ENCODE peak calls at places on chromosomes 7 and 10, in eight cellular contexts. U is body of pancreas, F is cardiac fibroblast, C is cardiac muscle cell, O is B cell, L is RWPE1, Z is sigmoid colon, R is heart left ventricle. I is an unnamed sample.

GRCh38 chr10:24360286-24361127 is 151.6 kb downstream of the KIAA1217 start:
- DNase-seq in U (peak; percentile 79), L (peak; percentile 64), Z (no peak), F (peak; percentile 83), O (no peak), C (peak; percentile 74), R (peak; percentile 67), I (no peak)

GRCh38 chr7:149496642-149497391 is 792 bp downstream of the ZNF746 start:
- DNase-seq in R (peak; percentile 70), L (peak; percentile 7), C (peak; percentile 47), Z (peak; percentile 80), F (peak; percentile 49), U (peak; percentile 40), O (peak; percentile 64), I (peak; percentile 23)

GRCh38 chr7:151062399-151063211 is 3.2 kb downstream of the SLC4A2 start:
- DNase-seq in O (no peak), C (peak; percentile 93), F (peak; percentile 69), L (no peak), U (peak; percentile 96), R (no peak), Z (peak; percentile 80), I (no peak)

GRCh38 chr7:27442446-27442845 is 199.8 kb downstream of the EVX1 start:
- DNase-seq in L (peak; percentile 86), Z (no peak), O (no peak), F (peak; percentile 35), U (no peak), R (no peak), C (no peak), I (no peak)

GRCh38 chr10:93991596-93992284 is 2.0 kb upstream of the PLCE1 start:
- DNase-seq in F (peak; percentile 87), C (peak; percentile 63), U (peak; percentile 65), R (peak; percentile 50), L (peak; percentile 71), O (no peak), Z (peak; percentile 73), I (no peak)

GRCh38 chr10:43339136-43339535 is 32.3 kb upstream of the FXYD4 start:
- DNase-seq in L (no peak), F (no peak), R (no peak), O (no peak), Z (no peak), U (no peak), C (no peak), I (no peak)

GRCh38 chr10:91409069-91409868 is 875 bp upstream of the HECTD2 start:
- DNase-seq in R (peak; percentile 89), F (peak; percentile 94), U (peak; percentile 90), O (no peak), L (peak; percentile 71), C (peak; percentile 69), Z (peak; percentile 97), I (peak; percentile 62)

GRCh38 chr7:51369746-51370145 is 53.1 kb upstream of the COBL start:
- DNase-seq in U (peak; percentile 32), Z (no peak), L (no peak), R (no peak), O (no peak), C (peak; percentile 36), F (peak; percentile 14), I (no peak)

GRCh38 chr10:123274513-123275182 is 120.4 kb downstream of the BUB3 start:
- DNase-seq in R (no peak), F (no peak), Z (no peak), L (no peak), O (no peak), U (no peak), C (no peak), I (no peak)

GRCh38 chr10:77416327-77417135 is 221.1 kb downstream of the KCNMA1 start:
- DNase-seq in U (peak; percentile 70), O (no peak), F (peak; percentile 80), R (no peak), C (no peak), Z (no peak), L (peak; percentile 34), I (no peak)

GRCh38 chr10:13706604-13707003 is 119.8 kb downstream of the PRPF18 start:
- DNase-seq in F (no peak), O (no peak), R (no peak), U (peak; percentile 34), C (no peak), L (peak; percentile 27), Z (no peak), I (no peak)

GRCh38 chr7:139620676-139621344 is 97.3 kb downstream of the CLEC2L start:
- DNase-seq in O (peak; percentile 44), F (peak; percentile 26), Z (no peak), L (peak; percentile 27), C (peak; percentile 48), U (peak; percentile 40), R (no peak), I (no peak)

GRCh38 chr7:47475880-47476227 is 106.1 kb downstream of the TNS3 start:
- DNase-seq in F (no peak), L (no peak), Z (no peak), C (no peak), U (no peak), R (no peak), O (no peak), I (no peak)

GRCh38 chr10:102674566-102674965 is 30.3 kb downstream of the TRIM8 start:
- DNase-seq in F (no peak), O (no peak), R (no peak), U (no peak), L (no peak), C (no peak), Z (no peak), I (no peak)

GRCh38 chr10:102672822-102673200 is 28.5 kb downstream of the TRIM8 start:
- DNase-seq in Z (no peak), O (no peak), F (no peak), R (no peak), C (no peak), U (no peak), L (no peak), I (no peak)

GRCh38 chr10:102675151-102675886 is 31.0 kb downstream of the TRIM8 start:
- DNase-seq in C (peak; percentile 55), Z (peak; percentile 54), U (no peak), R (no peak), F (no peak), O (no peak), L (no peak), I (no peak)

GRCh38 chr10:102673235-102673634 is 29.0 kb downstream of the TRIM8 start:
- DNase-seq in C (no peak), R (no peak), U (no peak), Z (peak; percentile 40), L (no peak), O (no peak), F (no peak), I (no peak)

DNA sequence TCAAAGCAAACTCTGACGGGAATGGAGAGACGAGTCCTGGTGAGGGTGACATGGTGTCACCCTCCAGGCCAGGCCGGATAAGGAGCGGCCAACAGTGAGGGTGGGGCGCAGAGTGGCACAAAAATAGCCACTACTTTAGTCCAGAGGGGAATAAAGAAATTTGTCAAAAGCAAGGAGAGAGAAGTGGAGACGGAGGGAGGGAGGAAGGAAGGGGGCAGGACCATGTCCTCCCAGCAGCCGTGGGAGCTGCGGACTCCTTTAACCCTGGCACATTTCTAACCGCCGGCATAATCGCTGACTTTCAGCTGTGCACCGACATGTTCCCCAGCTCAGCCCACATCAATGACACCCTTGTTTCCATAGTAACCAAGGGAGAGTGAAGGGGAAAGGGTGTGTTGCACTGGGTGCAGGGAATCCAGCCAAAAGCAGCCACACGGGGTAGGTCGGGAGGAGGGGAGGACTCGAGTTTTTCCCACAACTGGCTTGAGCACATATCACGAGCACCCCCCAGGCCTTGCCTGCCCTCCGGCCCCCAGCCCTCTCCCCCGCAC is 29.8 kb downstream of the TRIM8 start:
- DNase-seq in U (peak; percentile 70), Z (peak; percentile 82), C (peak; percentile 75), L (peak; percentile 89), R (peak; percentile 75), O (peak; percentile 39), F (peak; percentile 88), I (no peak)
- TF ChIP-seq CTCF in U (no peak), Z (no peak), C (no peak), L (no peak), R (no peak), O (no peak), F (no peak), I (no peak)

DNA sequence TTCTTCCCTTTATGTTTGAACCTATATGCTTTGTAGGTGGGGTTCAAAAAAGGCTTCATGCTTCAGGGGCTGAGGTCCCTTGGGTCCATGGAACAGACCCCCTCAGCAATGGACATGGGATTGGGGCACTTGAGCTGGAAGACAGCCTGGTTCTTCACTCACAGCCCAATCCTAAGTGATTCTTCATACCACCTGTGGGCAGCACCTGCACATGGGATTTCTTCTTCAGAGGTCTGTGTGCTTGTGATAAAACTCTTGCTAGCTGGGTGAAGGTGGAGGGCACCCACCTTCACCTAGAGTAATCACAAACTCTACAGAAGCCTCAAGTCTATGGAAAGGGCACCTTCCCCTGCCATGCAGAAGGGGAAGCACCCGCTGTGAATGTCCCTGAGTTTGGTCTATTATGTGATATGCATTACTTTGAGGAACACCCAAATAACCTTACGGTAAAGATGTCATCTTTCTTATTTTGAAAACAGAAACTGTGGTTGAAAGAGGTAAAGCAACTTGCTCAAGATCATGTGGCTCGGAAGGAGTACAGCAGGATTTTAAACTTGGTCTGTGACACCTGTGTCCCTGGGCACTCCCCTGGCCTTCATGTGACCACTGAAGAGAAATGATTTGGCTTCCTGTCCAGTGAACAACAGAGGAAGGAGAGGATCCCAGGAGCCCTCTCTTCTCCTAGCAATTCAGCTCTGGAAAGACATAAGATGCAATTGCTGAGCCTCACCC is 469.5 kb upstream of the ZMIZ1 start:
- DNase-seq in O (no peak), C (no peak), U (no peak), R (no peak), F (no peak), Z (no peak), L (no peak), I (no peak)
- TF ChIP-seq CTCF in O (no peak), C (no peak), U (no peak), R (no peak), F (no peak), Z (no peak), L (no peak), I (no peak)

GRCh38 chr7:56493196-56493595 is 377.0 kb upstream of the NUPR2 start:
- DNase-seq in L (no peak), R (no peak), U (no peak), Z (no peak), C (no peak), O (no peak), F (no peak), I (no peak)
- TF ChIP-seq CTCF in L (no peak), R (no peak), U (no peak), Z (no peak), C (no peak), O (no peak), F (no peak), I (no peak)

DNA sequence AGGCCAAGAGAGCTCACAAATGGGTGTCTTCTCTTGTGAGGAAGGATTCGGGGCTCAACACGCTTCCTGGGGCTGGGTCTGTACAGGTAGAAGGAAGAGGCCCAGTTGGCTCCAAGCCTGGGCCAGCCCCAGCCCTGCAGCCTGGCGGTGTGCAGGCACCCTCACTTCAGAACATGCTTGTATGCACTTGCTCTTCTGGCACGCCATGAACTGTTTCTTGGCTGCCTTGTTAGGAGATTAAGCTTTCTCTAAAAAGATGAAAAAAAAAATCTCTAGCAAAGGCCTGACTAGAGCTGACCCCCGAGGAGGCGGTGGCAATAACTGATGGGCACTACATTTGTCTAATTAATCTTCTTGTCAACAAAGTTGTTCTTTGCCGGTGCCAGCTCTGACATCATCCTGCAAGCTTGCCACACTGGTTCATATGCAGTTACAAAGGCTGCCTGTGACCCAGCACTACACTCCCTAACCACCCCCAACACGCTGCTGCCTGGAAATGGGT is 94.7 kb downstream of the WDR11 start:
- DNase-seq in O (no peak), R (no peak), F (peak; percentile 67), U (peak; percentile 75), C (no peak), Z (peak; percentile 79), L (peak; percentile 52), I (no peak)
- TF ChIP-seq CTCF in O (no peak), R (no peak), F (no peak), U (no peak), C (no peak), Z (no peak), L (no peak), I (no peak)